ENCODE peak calls at places on chromosomes 3 and 15, in eight cellular contexts. H is PC-3, M is lung, U is sigmoid colon, N is GM12864, V is HCT116, F is osteocyte, Y is AG10803. Z is an unnamed sample.

GRCh38 chr15:63504979-63505841 is 817 bp downstream of the USP3 start:
- DNase-seq in H (peak), M (peak), U (peak), N (no peak), V (no peak), F (no peak), Y (peak), Z (peak)

GRCh38 chr15:101128191-101128590 is 123.7 kb downstream of the CHSY1 start:
- DNase-seq in H (peak), M (no peak), U (no peak), N (no peak), V (no peak), F (no peak), Y (peak), Z (peak)

GRCh38 chr15:95944193-95944592 is 386.3 kb upstream of the NR2F2 start:
- DNase-seq in H (no peak), M (no peak), U (no peak), N (no peak), V (no peak), F (no peak), Y (no peak), Z (no peak)

GRCh38 chr3:168877899-168878298 is 782.2 kb upstream of the GOLIM4 start:
- DNase-seq in H (peak), M (no peak), U (no peak), N (no peak), V (no peak), F (no peak), Y (no peak), Z (no peak)

GRCh38 chr3:75782506-75782905 is 2.8 kb downstream of the ZNF717 start:
- DNase-seq in H (no peak), M (no peak), U (no peak), N (no peak), V (no peak), F (no peak), Y (no peak), Z (no peak)

GRCh38 chr3:9793161-9793781 is 389 bp downstream of the ARPC4 start:
- DNase-seq in H (peak), M (peak), U (no peak), N (no peak), V (no peak), F (no peak), Y (peak), Z (peak)

GRCh38 chr15:77012868-77013267 is 17.9 kb downstream of the PSTPIP1 start:
- DNase-seq in H (no peak), M (no peak), U (no peak), N (no peak), V (no peak), F (no peak), Y (no peak), Z (no peak)

GRCh38 chr3:184944221-184944620 is 132.3 kb downstream of the VPS8 start:
- DNase-seq in H (no peak), M (no peak), U (no peak), N (no peak), V (no peak), F (no peak), Y (no peak), Z (no peak)

GRCh38 chr15:55337160-55337559 is 18.1 kb downstream of the PIGB start:
- DNase-seq in H (no peak), M (no peak), U (no peak), N (no peak), V (no peak), F (no peak), Y (no peak), Z (no peak)

GRCh38 chr3:52682016-52682415 is 3.7 kb downstream of the PBRM1 start:
- DNase-seq in H (peak), M (peak), U (no peak), N (no peak), V (peak), F (no peak), Y (peak), Z (peak)

GRCh38 chr15:66638377-66638776 is 63.7 kb upstream of the SMAD6 start:
- DNase-seq in H (no peak), M (no peak), U (no peak), N (no peak), V (no peak), F (no peak), Y (no peak), Z (no peak)

GRCh38 chr15:51281368-51281967 is 56.9 kb downstream of the CYP19A1 start:
- DNase-seq in H (peak), M (peak), U (peak), N (no peak), V (peak), F (no peak), Y (peak), Z (peak)

GRCh38 chr3:120163816-120164215 is 69.6 kb upstream of the GSK3B start:
- DNase-seq in H (no peak), M (no peak), U (no peak), N (no peak), V (no peak), F (no peak), Y (peak), Z (no peak)

GRCh38 chr3:133121471-133121870 is 83.3 kb downstream of the TMEM108 start:
- DNase-seq in H (no peak), M (no peak), U (no peak), N (no peak), V (no peak), F (no peak), Y (no peak), Z (no peak)

GRCh38 chr3:185658504-185658912 is 72.4 kb downstream of the SENP2 start:
- DNase-seq in H (peak), M (peak), U (peak), N (no peak), V (no peak), F (peak), Y (peak), Z (peak)

GRCh38 chr3:63936929-63937328 is 24.7 kb upstream of the SCAANT1 start:
- DNase-seq in H (no peak), M (no peak), U (no peak), N (no peak), V (no peak), F (no peak), Y (no peak), Z (no peak)

GRCh38 chr3:119808843-119809242 is 26.9 kb downstream of the NR1I2 start:
- DNase-seq in H (no peak), M (no peak), U (no peak), N (no peak), V (no peak), F (no peak), Y (no peak), Z (no peak)

GRCh38 chr3:186024210-186024609 is 84.7 kb downstream of the ETV5 start:
- DNase-seq in H (no peak), M (no peak), U (peak), N (no peak), V (no peak), F (no peak), Y (peak), Z (no peak)

GRCh38 chr3:16130066-16130465 is 44.4 kb upstream of the GALNT15 start:
- DNase-seq in H (no peak), M (no peak), U (no peak), N (no peak), V (no peak), F (no peak), Y (peak), Z (peak)

GRCh38 chr3:21645121-21645897 is 105.7 kb downstream of the ZNF385D start:
- DNase-seq in H (peak), M (no peak), U (no peak), N (no peak), V (no peak), F (no peak), Y (peak), Z (peak)

GRCh38 chr15:95626501-95627361 is 703.8 kb upstream of the NR2F2 start:
- DNase-seq in H (no peak), M (no peak), U (no peak), N (no peak), V (no peak), F (no peak), Y (no peak), Z (no peak)

GRCh38 chr3:139292933-139293664 is 50.7 kb upstream of the MRPS22 start:
- DNase-seq in H (no peak), M (no peak), U (no peak), N (no peak), V (no peak), F (no peak), Y (peak), Z (no peak)

GRCh38 chr3:132196113-132196512 is 121.1 kb upstream of the ACP3 start:
- DNase-seq in H (no peak), M (no peak), U (no peak), N (no peak), V (no peak), F (no peak), Y (peak), Z (no peak)

GRCh38 chr3:119930286-119930685 is 148.4 kb downstream of the NR1I2 start:
- DNase-seq in H (no peak), M (no peak), U (no peak), N (no peak), V (no peak), F (no peak), Y (peak), Z (no peak)

DNA sequence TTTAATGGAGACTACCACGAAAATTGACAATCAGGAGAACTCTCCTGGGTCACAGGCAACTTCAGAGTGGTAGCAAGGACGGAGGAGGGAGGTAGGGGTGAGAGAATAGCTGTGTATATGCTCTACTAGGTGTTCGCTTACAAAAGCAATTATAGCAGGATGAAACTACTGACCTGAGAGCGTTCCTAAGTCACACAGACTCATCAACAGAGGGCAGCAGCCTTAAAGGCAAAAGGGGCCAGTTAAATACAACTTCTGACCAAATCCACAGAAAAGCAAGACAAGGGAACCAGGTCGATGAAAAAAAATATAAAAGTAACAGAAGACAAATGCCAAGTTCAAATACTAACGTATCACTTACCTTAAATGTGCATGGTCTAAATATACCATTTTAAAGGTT is 894.6 kb downstream of the PLOD2 start:
- DNase-seq in H (peak), M (no peak), U (no peak), N (no peak), V (peak), F (no peak), Y (no peak), Z (no peak)
- TF ChIP-seq CTCF in H (peak), M (no peak), U (no peak), N (no peak), V (peak), F (no peak), Y (no peak), Z (no peak)

DNA sequence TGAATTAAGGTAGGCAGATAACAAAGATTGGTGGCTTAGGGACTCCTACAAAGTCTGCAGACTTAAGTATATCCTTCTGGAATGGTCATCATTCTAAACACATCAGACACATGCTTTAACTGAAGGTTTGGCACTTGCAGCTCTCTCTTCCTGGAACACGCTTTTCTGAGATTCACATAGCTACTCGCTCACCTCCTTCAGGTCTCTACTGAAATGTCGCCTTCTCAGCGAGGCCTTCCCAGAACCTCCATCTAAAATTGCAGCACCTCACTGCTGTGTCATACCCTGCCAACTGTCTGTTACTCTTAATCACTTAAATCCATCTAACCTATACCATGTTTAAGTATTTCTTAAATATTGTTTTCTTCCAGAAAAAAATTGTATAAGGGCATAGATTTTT is 335.9 kb downstream of the VGLL3 start:
- DNase-seq in H (no peak), M (no peak), U (no peak), N (no peak), V (no peak), F (no peak), Y (no peak), Z (no peak)
- TF ChIP-seq CTCF in H (no peak), M (no peak), U (no peak), N (no peak), V (no peak), F (no peak), Y (no peak), Z (no peak)

GRCh38 chr3:101131767-101132166 is 138.5 kb upstream of the ABI3BP start:
- DNase-seq in H (peak), M (no peak), U (no peak), N (no peak), V (no peak), F (no peak), Y (no peak), Z (no peak)
- TF ChIP-seq CTCF in H (peak), M (no peak), U (no peak), N (no peak), V (peak), F (no peak), Y (no peak), Z (peak)

DNA sequence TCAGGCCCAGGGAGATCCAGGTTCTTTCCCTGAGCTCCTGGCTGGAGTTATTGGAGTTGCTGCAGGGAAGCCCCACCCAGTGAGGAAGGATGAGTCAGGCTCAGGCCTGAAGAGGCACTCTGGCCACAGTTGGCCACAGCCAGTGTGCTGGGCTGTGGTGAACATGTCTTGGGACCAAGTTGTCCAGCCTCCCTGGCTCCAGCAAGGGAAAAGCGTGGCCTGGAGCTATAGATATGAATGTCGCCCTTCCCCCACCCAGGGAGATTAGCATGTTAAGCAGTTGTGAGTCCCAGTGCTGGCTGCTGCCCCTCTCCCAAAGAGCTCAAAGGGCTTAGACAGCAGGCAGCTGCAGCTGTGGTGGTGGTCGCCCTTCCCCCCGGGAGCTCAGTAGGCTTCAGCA is 963.2 kb downstream of the ROBO2 start:
- DNase-seq in H (peak), M (no peak), U (no peak), N (no peak), V (no peak), F (no peak), Y (no peak), Z (no peak)
- TF ChIP-seq CTCF in H (no peak), M (no peak), U (no peak), N (no peak), V (no peak), F (no peak), Y (no peak), Z (no peak)

DNA sequence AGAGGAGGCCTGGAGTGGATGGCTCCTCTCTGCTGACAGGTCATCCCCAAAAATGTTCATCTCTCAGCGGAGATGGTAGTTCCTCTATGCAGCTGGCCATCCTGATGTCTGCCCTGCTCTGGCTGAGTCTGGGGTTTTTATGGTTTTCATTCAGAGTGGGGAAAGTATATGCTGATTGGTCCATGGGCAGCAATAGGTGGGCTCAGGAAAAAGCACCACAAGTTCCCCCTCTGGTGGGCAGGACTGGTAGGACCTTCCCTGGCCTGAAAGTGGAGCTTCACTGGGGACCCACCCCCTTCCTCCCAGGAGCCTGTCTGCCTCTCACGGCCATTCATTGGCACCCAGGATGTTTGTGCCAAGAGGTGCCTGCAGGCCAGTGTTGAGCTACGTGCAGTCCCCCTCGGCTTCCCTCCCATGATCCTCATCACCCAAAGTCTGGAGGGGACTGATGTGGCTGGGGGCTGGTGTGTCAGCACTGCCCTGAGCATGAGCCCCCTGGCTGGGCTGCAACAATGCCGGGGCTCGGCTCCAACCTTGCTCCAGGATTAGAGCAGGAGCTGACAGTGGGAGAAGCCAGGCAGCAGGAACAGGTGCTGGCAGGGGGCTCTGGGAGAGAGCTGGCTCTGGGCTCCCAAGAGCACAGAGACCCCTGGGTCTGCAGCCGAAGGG is 13.1 kb upstream of the BLOC1S6 start:
- DNase-seq in H (peak), M (no peak), U (no peak), N (no peak), V (peak), F (no peak), Y (peak), Z (no peak)
- TF ChIP-seq CTCF in H (peak), M (no peak), U (no peak), N (peak), V (peak), F (peak), Y (peak), Z (peak)

GRCh38 chr3:157135671-157136396 is 24.1 kb downstream of the CCNL1 start:
- DNase-seq in H (peak), M (no peak), U (no peak), N (no peak), V (no peak), F (no peak), Y (peak), Z (peak)
- TF ChIP-seq CTCF in H (peak), M (no peak), U (no peak), N (peak), V (peak), F (peak), Y (peak), Z (peak)